ENCODE peak calls at places on chromosomes 13 and 19, in eight cellular contexts. A is transverse colon, Q is breast epithelium, Z is Peyer's patch, N is K562, V is IMR-90, L is GM12892, D is lower leg skin. E is an unnamed sample.

GRCh38 chr19:13401388-13401787 is 104.9 kb downstream of the CACNA1A start:
- DNase-seq in N (peak; percentile 88), V (peak; percentile 46), L (no peak), Z (no peak), A (no peak), Q (no peak), D (no peak), E (no peak)

GRCh38 chr13:92590503-92590908 is 636.1 kb upstream of the GPC6 start:
- DNase-seq in Q (no peak), D (no peak), Z (no peak), A (no peak), V (peak; percentile 3), N (no peak), L (no peak), E (no peak)

GRCh38 chr13:44439615-44440014 is 66.0 kb downstream of the SERP2 start:
- DNase-seq in Q (no peak), Z (no peak), A (no peak), D (no peak), N (no peak), L (no peak), V (no peak), E (no peak)

GRCh38 chr19:12665646-12666304 is 767 bp downstream of the MAN2B1 start:
- DNase-seq in N (no peak), D (no peak), A (no peak), V (peak; percentile 10), Z (peak; percentile 59), L (no peak), Q (no peak), E (no peak)

GRCh38 chr13:44932850-44933251 is 56.4 kb downstream of the NUFIP1 start:
- DNase-seq in N (no peak), Q (no peak), D (no peak), L (no peak), Z (no peak), A (no peak), V (peak; percentile 49), E (no peak)

GRCh38 chr13:51960766-51961165 is 50.5 kb downstream of the ATP7B start:
- DNase-seq in D (no peak), N (no peak), Q (no peak), A (no peak), Z (no peak), V (no peak), L (no peak), E (no peak)

GRCh38 chr13:86409466-86410241 is 610.4 kb upstream of the SLITRK6 start:
- DNase-seq in L (no peak), D (no peak), V (no peak), Z (no peak), Q (no peak), N (no peak), A (no peak), E (no peak)

GRCh38 chr13:94906605-94907004 is 194.3 kb upstream of the SOX21 start:
- DNase-seq in A (no peak), V (no peak), Z (no peak), L (no peak), Q (no peak), N (no peak), D (no peak), E (no peak)

GRCh38 chr19:51742736-51743288 is 8.9 kb downstream of the FPR1 start:
- DNase-seq in V (no peak), N (no peak), A (no peak), L (no peak), Q (no peak), Z (no peak), D (no peak), E (no peak)

GRCh38 chr19:7871280-7871529 is 3.0 kb downstream of the PRR36 start:
- DNase-seq in L (no peak), N (peak; percentile 74), Z (no peak), A (no peak), D (no peak), Q (no peak), V (no peak), E (no peak)

GRCh38 chr19:49588370-49589122 is 2.4 kb upstream of the PRR12 start:
- DNase-seq in L (no peak), V (no peak), A (no peak), Q (no peak), Z (no peak), D (no peak), N (no peak), E (no peak)

GRCh38 chr13:59948686-59949085 is 215.0 kb downstream of the DIAPH3 start:
- DNase-seq in Q (no peak), N (no peak), V (no peak), A (no peak), D (no peak), L (no peak), Z (no peak), E (no peak)

GRCh38 chr13:97535619-97536018 is 101.7 kb downstream of the RAP2A start:
- DNase-seq in L (no peak), Z (no peak), V (peak; percentile 83), A (no peak), N (no peak), D (no peak), Q (no peak), E (no peak)

DNA sequence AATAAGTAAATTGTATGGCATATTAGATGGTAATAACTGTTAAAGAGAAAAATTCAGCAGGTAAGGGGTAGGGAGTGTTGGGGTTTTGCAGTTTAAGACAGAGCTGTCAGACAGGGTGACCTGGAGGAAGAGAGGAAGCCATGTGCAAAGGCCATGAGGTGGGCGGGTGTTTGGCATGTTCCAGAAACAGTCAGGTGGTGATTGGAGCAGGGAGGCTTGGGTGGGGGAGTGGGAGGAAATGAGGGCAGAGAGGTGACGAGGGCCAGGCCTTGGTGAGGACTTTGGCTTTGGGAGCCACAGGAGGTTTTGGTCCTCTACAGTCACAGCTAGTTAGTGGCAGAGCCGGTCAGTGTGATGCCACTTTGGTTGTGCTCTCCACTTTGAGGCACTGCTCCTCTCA is 20.1 kb downstream of the RYR1 start:
- DNase-seq in N (no peak), Q (no peak), D (no peak), Z (no peak), A (no peak), V (no peak), L (no peak), E (no peak)
- TF ChIP-seq POLR2A in N (no peak), Q (no peak), D (no peak), Z (no peak), A (no peak), V (no peak), L (no peak), E (no peak)

GRCh38 chr19:19105365-19106060 is 32.8 kb downstream of the TMEM161A start:
- DNase-seq in Z (peak; percentile 43), N (peak; percentile 92), A (peak; percentile 69), Q (no peak), V (no peak), D (no peak), L (peak; percentile 21), E (peak; percentile 72)
- TF ChIP-seq POLR2A in Z (no peak), N (peak; percentile 89), A (no peak), Q (no peak), V (no peak), D (no peak), L (no peak), E (no peak)

DNA sequence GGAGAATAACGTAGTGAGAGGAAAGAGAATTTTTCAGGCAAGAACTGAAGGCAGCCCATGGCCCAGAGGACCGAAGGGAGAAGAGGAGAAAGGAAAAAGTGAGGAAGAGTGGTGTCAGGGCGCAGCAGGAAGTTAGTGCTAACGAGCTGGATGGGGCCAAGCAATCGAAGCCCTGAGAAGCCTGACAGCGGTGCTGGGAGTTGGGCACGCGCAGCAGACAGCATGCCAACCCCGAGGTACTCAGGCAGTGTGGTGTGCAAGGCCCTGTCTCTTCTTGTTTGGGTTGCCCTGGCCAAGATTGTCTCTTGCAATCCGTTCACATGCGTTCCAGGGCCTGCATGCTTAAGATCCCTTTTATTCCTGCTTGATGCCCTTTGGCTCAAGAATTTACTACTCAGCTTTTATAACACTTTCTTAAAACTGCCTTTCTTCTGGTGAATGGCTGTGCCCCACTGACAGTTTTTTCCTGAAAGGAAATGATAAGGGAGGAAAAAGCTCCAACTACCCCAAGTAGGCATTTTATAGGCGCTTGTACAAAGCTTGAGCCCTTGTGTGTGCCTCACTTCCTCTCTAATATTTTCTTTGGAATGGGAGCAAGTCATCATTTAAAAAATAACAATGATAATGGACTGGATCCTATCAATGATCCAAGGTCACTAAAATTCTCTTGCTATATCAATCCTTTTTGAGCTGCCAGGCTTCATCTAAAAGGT is 115.4 kb downstream of the FLT1 start:
- DNase-seq in N (no peak), A (no peak), L (no peak), Q (no peak), Z (no peak), D (no peak), V (no peak), E (no peak)
- TF ChIP-seq POLR2A in N (no peak), A (no peak), L (no peak), Q (no peak), Z (no peak), D (no peak), V (no peak), E (no peak)

DNA sequence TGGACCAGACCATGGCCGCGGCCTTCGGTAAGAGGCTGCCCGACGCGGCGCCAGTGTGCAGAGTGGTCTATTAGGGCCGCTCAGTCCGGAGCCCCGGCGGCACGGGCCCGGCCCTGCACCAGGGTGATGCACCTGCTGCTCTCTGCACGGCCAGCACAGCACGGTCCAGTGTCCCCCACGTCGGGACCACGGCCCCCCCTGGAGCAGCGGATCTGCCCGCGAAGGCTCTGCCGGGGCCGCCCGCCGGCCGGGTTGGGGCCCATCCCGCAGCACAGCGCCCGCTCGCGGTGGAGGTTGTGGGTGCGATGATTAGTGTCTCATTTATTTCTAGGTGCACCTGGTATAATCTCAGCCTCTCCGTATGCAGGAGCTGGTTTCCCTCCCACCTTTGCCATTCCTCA is 7.9 kb downstream of the PTBP1 start:
- DNase-seq in V (no peak), D (no peak), N (no peak), Q (no peak), Z (no peak), A (no peak), L (no peak), E (no peak)
- TF ChIP-seq POLR2A in V (no peak), D (no peak), N (no peak), Q (no peak), Z (no peak), A (no peak), L (no peak), E (no peak)

DNA sequence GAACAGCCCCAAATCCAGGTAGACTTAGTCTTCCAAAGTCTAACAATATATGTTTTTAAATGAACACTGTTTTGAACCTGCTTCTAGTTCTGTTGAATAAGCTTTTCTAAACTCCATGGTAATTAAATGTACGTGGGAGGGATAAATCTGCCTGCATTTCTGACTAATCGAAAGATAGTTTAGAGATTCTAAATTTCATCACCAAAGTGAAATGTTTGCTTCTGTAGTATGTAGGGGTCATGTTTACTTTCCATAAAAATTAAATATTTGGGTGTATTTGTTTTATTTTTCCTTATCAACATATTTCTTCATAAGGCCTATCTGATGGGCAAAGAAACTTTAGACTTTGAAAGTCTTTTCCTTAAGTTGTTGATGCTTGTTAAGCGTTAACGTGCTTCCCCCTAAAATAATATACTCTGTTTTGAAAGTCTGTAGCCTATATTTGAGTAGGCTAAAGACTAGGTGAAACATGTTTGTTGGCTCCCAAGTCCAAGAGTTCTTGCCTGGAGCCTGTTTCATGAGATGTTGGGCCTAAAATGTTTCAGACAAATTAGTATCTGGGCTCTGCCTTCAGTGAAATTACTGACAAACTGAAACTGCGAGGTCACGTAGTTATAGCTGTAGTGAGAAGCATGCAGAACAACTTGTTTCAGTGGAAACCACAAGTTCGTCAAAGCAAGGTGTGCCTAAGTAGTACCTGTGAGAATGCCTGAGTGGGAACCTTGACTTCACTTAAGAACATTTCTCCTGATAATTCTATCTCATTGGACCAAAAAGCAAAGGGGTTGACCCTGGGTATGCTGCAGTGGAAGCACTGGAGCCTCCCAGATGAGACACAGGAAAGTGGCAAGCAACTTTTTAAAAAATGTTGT is 126.2 kb downstream of the LMO7 start:
- DNase-seq in Q (no peak), Z (peak; percentile 21), V (peak; percentile 63), D (no peak), L (no peak), A (no peak), N (no peak), E (no peak)
- TF ChIP-seq POLR2A in Q (no peak), Z (peak; percentile 28), V (no peak), D (no peak), L (peak; percentile 51), A (peak; percentile 68), N (no peak), E (no peak)